ENCODE peak calls at places on chromosomes 16 and 17, in seven cellular contexts. One of them, this sample, is unnamed.

GRCh38 chr16:1401061-1401757 is 13.3 kb downstream of the UNKL start:
- DNase-seq in H1: no peak
- DNase-seq in mesenchymal stem cell: no peak
- DNase-seq in IMR-90: no peak
- DNase-seq in trophoblast cell: no peak
- DNase-seq in H9: no peak
- DNase-seq in neuronal stem cell: no peak
- DNase-seq in this sample: no peak

GRCh38 chr17:42677921-42678781 is 1.4 kb upstream of the PLEKHH3 start:
- DNase-seq in mesenchymal stem cell: peak; percentile 90
- DNase-seq in trophoblast cell: peak; percentile 84
- DNase-seq in IMR-90: peak; percentile 73
- DNase-seq in neuronal stem cell: peak; percentile 88
- DNase-seq in H1: no peak
- DNase-seq in H9: peak; percentile 98
- DNase-seq in this sample: peak; percentile 98

GRCh38 chr17:48489781-48490180 is 41.0 kb downstream of the HOXB1 start:
- DNase-seq in neuronal stem cell: no peak
- DNase-seq in mesenchymal stem cell: no peak
- DNase-seq in trophoblast cell: no peak
- DNase-seq in IMR-90: no peak
- DNase-seq in H1: no peak
- DNase-seq in H9: no peak
- DNase-seq in this sample: no peak

GRCh38 chr17:42760652-42761581 is at the start of gene RAMP2:
- DNase-seq in neuronal stem cell: no peak
- DNase-seq in mesenchymal stem cell: peak; percentile 31
- DNase-seq in IMR-90: no peak
- DNase-seq in H9: no peak
- DNase-seq in H1: no peak
- DNase-seq in trophoblast cell: peak; percentile 47
- DNase-seq in this sample: peak; percentile 69

GRCh38 chr17:40307691-40308289 is 1.2 kb upstream of the RARA start:
- DNase-seq in trophoblast cell: no peak
- DNase-seq in mesenchymal stem cell: peak; percentile 68
- DNase-seq in IMR-90: no peak
- DNase-seq in H1: no peak
- DNase-seq in H9: no peak
- DNase-seq in neuronal stem cell: no peak
- DNase-seq in this sample: no peak

GRCh38 chr16:57470683-57471082 is 8.2 kb downstream of the POLR2C start:
- DNase-seq in H9: peak; percentile 19
- DNase-seq in mesenchymal stem cell: peak; percentile 48
- DNase-seq in IMR-90: no peak
- DNase-seq in H1: no peak
- DNase-seq in neuronal stem cell: no peak
- DNase-seq in trophoblast cell: no peak
- DNase-seq in this sample: no peak

GRCh38 chr17:73292031-73292531 is 19.7 kb downstream of the CDC42EP4 start:
- DNase-seq in trophoblast cell: peak; percentile 50
- DNase-seq in mesenchymal stem cell: peak; percentile 86
- DNase-seq in neuronal stem cell: no peak
- DNase-seq in IMR-90: peak; percentile 83
- DNase-seq in H1: no peak
- DNase-seq in H9: peak; percentile 25
- DNase-seq in this sample: no peak

GRCh38 chr16:54577566-54578180 is 291.1 kb upstream of the IRX3 start:
- DNase-seq in trophoblast cell: no peak
- DNase-seq in neuronal stem cell: no peak
- DNase-seq in mesenchymal stem cell: no peak
- DNase-seq in H1: no peak
- DNase-seq in IMR-90: no peak
- DNase-seq in H9: peak; percentile 40
- DNase-seq in this sample: peak; percentile 40

GRCh38 chr16:67606632-67607031 is 38.3 kb upstream of the CARMIL2 start:
- DNase-seq in H1: no peak
- DNase-seq in IMR-90: no peak
- DNase-seq in trophoblast cell: no peak
- DNase-seq in mesenchymal stem cell: no peak
- DNase-seq in neuronal stem cell: no peak
- DNase-seq in H9: no peak
- DNase-seq in this sample: no peak

GRCh38 chr17:5804226-5804625 is 219.9 kb upstream of the NLRP1 start:
- DNase-seq in mesenchymal stem cell: no peak
- DNase-seq in trophoblast cell: peak; percentile 88
- DNase-seq in H9: peak; percentile 3
- DNase-seq in neuronal stem cell: no peak
- DNase-seq in IMR-90: no peak
- DNase-seq in H1: no peak
- DNase-seq in this sample: no peak

GRCh38 chr17:64340557-64340956 is 50.1 kb downstream of the PECAM1 start:
- DNase-seq in trophoblast cell: no peak
- DNase-seq in H1: no peak
- DNase-seq in IMR-90: no peak
- DNase-seq in mesenchymal stem cell: no peak
- DNase-seq in H9: no peak
- DNase-seq in neuronal stem cell: no peak
- DNase-seq in this sample: no peak

GRCh38 chr17:34638526-34639260 is 59.3 kb downstream of the TMEM132E start:
- DNase-seq in neuronal stem cell: no peak
- DNase-seq in trophoblast cell: no peak
- DNase-seq in H1: no peak
- DNase-seq in H9: no peak
- DNase-seq in mesenchymal stem cell: no peak
- DNase-seq in IMR-90: no peak
- DNase-seq in this sample: no peak

GRCh38 chr17:77516902-77517301 is 376.1 kb downstream of the SEC14L1 start:
- DNase-seq in IMR-90: peak; percentile 79
- DNase-seq in mesenchymal stem cell: peak; percentile 45
- DNase-seq in trophoblast cell: no peak
- DNase-seq in neuronal stem cell: no peak
- DNase-seq in H9: peak; percentile 25
- DNase-seq in H1: no peak
- DNase-seq in this sample: peak; percentile 35

GRCh38 chr17:20120835-20121234 is 111.7 kb downstream of the SPECC1 start:
- DNase-seq in trophoblast cell: no peak
- DNase-seq in H9: no peak
- DNase-seq in IMR-90: no peak
- DNase-seq in mesenchymal stem cell: no peak
- DNase-seq in H1: no peak
- DNase-seq in neuronal stem cell: no peak
- DNase-seq in this sample: no peak

GRCh38 chr17:16352303-16352837 is 899 bp downstream of the CENPV start:
- DNase-seq in mesenchymal stem cell: peak; percentile 53
- DNase-seq in H1: no peak
- DNase-seq in neuronal stem cell: peak; percentile 66
- DNase-seq in trophoblast cell: no peak
- DNase-seq in H9: peak; percentile 76
- DNase-seq in IMR-90: peak; percentile 30
- DNase-seq in this sample: peak; percentile 84

GRCh38 chr16:30002614-30003346 is 6.7 kb downstream of the INO80E start:
- DNase-seq in mesenchymal stem cell: no peak
- DNase-seq in IMR-90: no peak
- DNase-seq in H1: no peak
- DNase-seq in neuronal stem cell: no peak
- DNase-seq in trophoblast cell: no peak
- DNase-seq in H9: no peak
- DNase-seq in this sample: no peak

DNA sequence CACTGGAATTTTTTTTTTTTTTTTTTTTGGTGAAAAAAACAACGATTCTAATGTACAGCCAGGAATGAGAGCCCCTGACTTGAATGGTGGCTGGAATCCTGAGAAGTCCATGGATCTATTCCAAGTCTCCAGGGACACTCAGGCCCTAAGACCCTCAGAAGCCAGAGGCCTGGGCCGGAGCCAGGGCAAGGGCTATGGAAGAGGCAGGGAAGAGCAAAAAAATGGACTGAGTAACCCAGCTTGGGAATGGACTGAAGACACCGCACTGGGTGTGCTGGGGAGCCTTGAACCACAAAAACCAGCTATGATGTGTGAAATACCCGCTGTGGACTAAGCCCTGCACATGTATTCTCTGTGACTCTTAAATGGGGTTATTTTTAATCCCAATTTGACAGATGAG is 60.3 kb upstream of the LHX1 start:
- DNase-seq in neuronal stem cell: no peak
- DNase-seq in mesenchymal stem cell: no peak
- DNase-seq in trophoblast cell: no peak
- DNase-seq in H9: no peak
- DNase-seq in IMR-90: no peak
- DNase-seq in H1: no peak
- DNase-seq in this sample: no peak
- H3K23ac ChIP-seq in neuronal stem cell: no peak overlapping the region
- H3K23ac ChIP-seq in mesenchymal stem cell: no peak overlapping the region
- H3K23ac ChIP-seq in trophoblast cell: no peak overlapping the region
- H3K23ac ChIP-seq in H9: no peak overlapping the region
- H3K23ac ChIP-seq in IMR-90: no peak overlapping the region
- H3K23ac ChIP-seq in H1: no peak overlapping the region
- H3K23ac ChIP-seq in this sample: no peak overlapping the region

DNA sequence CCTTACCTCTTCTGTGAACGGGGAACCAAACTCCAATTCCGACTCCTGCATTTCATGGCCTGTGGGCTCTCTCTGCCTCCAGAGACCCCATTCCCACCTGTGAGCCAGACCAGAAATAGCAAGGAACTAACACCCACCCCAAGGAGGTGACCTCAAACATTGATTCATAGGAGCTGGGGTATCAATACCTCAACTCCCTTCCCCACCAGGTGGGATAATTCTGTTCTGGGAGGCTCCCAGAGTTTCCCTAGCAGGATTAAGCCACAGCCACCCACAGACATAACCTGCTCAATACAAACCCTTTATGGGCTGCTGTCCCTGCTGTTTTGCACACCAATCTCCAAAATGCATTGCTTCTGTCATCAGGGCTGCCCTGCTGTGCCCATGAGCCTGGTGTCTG is 59.6 kb upstream of the FOXF1 start:
- DNase-seq in IMR-90: no peak
- DNase-seq in H9: no peak
- DNase-seq in H1: no peak
- DNase-seq in mesenchymal stem cell: no peak
- DNase-seq in trophoblast cell: no peak
- DNase-seq in neuronal stem cell: no peak
- DNase-seq in this sample: no peak
- H3K23ac ChIP-seq in IMR-90: no peak overlapping the region
- H3K23ac ChIP-seq in H9: no peak overlapping the region
- H3K23ac ChIP-seq in H1: no peak overlapping the region
- H3K23ac ChIP-seq in mesenchymal stem cell: no peak overlapping the region
- H3K23ac ChIP-seq in trophoblast cell: no peak overlapping the region
- H3K23ac ChIP-seq in neuronal stem cell: no peak overlapping the region
- H3K23ac ChIP-seq in this sample: no peak overlapping the region

GRCh38 chr17:80032614-80033171 is 3.0 kb downstream of the TBC1D16 start:
- DNase-seq in H1: no peak
- DNase-seq in IMR-90: no peak
- DNase-seq in mesenchymal stem cell: no peak
- DNase-seq in neuronal stem cell: no peak
- DNase-seq in trophoblast cell: no peak
- DNase-seq in H9: no peak
- DNase-seq in this sample: no peak
- H3K23ac ChIP-seq in H1: no peak overlapping the region
- H3K23ac ChIP-seq in IMR-90: no peak overlapping the region
- H3K23ac ChIP-seq in mesenchymal stem cell: no peak overlapping the region
- H3K23ac ChIP-seq in neuronal stem cell: no peak overlapping the region
- H3K23ac ChIP-seq in trophoblast cell: no peak overlapping the region
- H3K23ac ChIP-seq in H9: no peak overlapping the region
- H3K23ac ChIP-seq in this sample: no peak overlapping the region

GRCh38 chr17:17755715-17756114 is 74.5 kb downstream of the RAI1 start:
- DNase-seq in H9: no peak
- DNase-seq in neuronal stem cell: no peak
- DNase-seq in H1: no peak
- DNase-seq in IMR-90: no peak
- DNase-seq in mesenchymal stem cell: no peak
- DNase-seq in trophoblast cell: no peak
- DNase-seq in this sample: no peak

GRCh38 chr17:17759164-17759563 is 77.6 kb downstream of the SREBF1 start:
- DNase-seq in H9: no peak
- DNase-seq in neuronal stem cell: no peak
- DNase-seq in trophoblast cell: no peak
- DNase-seq in mesenchymal stem cell: no peak
- DNase-seq in H1: no peak
- DNase-seq in IMR-90: no peak
- DNase-seq in this sample: no peak

GRCh38 chr17:17758443-17758842 is 77.2 kb downstream of the RAI1 start:
- DNase-seq in H1: no peak
- DNase-seq in H9: no peak
- DNase-seq in mesenchymal stem cell: no peak
- DNase-seq in IMR-90: no peak
- DNase-seq in trophoblast cell: no peak
- DNase-seq in neuronal stem cell: no peak
- DNase-seq in this sample: no peak

GRCh38 chr17:17757944-17758343 is 76.7 kb downstream of the RAI1 start:
- DNase-seq in H1: no peak
- DNase-seq in IMR-90: no peak
- DNase-seq in neuronal stem cell: no peak
- DNase-seq in H9: no peak
- DNase-seq in trophoblast cell: no peak
- DNase-seq in mesenchymal stem cell: no peak
- DNase-seq in this sample: no peak

DNA sequence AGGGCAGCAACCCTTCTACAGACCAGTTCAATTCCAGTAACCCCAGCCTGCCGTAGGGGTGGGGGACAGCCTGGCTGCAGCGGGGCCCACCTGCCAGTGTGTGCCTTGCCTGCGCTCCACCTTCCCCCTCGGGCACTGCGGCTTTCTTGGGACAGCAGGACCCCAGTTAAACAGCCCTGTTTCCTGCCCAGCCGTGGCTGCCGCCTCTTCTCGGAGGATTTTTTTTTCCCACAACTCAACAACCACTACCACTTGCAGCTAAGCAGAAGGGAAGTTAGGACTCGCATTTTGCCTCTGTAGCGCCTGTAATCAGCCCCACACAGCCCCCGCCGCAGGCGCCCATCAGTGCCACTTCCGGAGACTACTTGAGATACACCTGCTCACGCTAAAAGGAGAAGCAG is 76.1 kb downstream of the RAI1 start:
- DNase-seq in IMR-90: no peak
- DNase-seq in H9: no peak
- DNase-seq in neuronal stem cell: no peak
- DNase-seq in mesenchymal stem cell: no peak
- DNase-seq in trophoblast cell: no peak
- DNase-seq in H1: no peak
- DNase-seq in this sample: no peak
- H3K23ac ChIP-seq in IMR-90: no peak overlapping the region
- H3K23ac ChIP-seq in H9: no peak overlapping the region
- H3K23ac ChIP-seq in neuronal stem cell: peak overlapping the region; percentile 45
- H3K23ac ChIP-seq in mesenchymal stem cell: no peak overlapping the region
- H3K23ac ChIP-seq in trophoblast cell: no peak overlapping the region
- H3K23ac ChIP-seq in H1: no peak overlapping the region
- H3K23ac ChIP-seq in this sample: no peak overlapping the region